ENCODE peak calls at places on chromosomes 13 and 19, in five cellular contexts. C is breast epithelium, Q is Peyer's patch, M is uterus, X is fibroblast of lung. D is an unnamed sample.

GRCh38 chr19:33771308-33772101 is 25.2 kb upstream of the KCTD15 start:
- DNase-seq in C (peak; percentile 36), M (peak; percentile 47), X (peak; percentile 57), Q (peak; percentile 80), D (peak; percentile 77)

GRCh38 chr19:950352-951066 is 24.7 kb downstream of the ARID3A start:
- DNase-seq in Q (no peak), X (no peak), M (no peak), C (no peak), D (no peak)

GRCh38 chr19:45569619-45570421 is 14.8 kb downstream of the OPA3 start:
- DNase-seq in C (no peak), Q (peak; percentile 93), X (peak; percentile 38), M (no peak), D (peak; percentile 58)

GRCh38 chr13:112696869-112697465 is 7.1 kb downstream of the ATP11A start:
- DNase-seq in X (no peak), M (no peak), C (no peak), Q (peak; percentile 33), D (no peak)

GRCh38 chr13:37014609-37015008 is 14.0 kb downstream of the EXOSC8 start:
- DNase-seq in Q (no peak), M (no peak), C (no peak), X (peak; percentile 53), D (no peak)

GRCh38 chr13:44259045-44260042 is 114.3 kb upstream of the SERP2 start:
- DNase-seq in Q (peak; percentile 81), C (no peak), X (peak; percentile 45), M (no peak), D (no peak)

GRCh38 chr13:37954191-37954590 is 84.6 kb upstream of the TRPC4 start:
- DNase-seq in C (no peak), M (no peak), X (no peak), Q (no peak), D (no peak)

GRCh38 chr13:40550130-40550529 is 116.3 kb downstream of the FOXO1 start:
- DNase-seq in M (no peak), Q (no peak), X (peak; percentile 58), C (no peak), D (no peak)

GRCh38 chr13:75398072-75398471 is 83.9 kb downstream of the TBC1D4 start:
- DNase-seq in X (no peak), C (no peak), M (no peak), Q (no peak), D (no peak)

GRCh38 chr13:28136916-28137315 is 1.4 kb upstream of the PAN3 start:
- DNase-seq in C (no peak), X (peak; percentile 9), Q (no peak), M (no peak), D (no peak)
- H3K4me3 ChIP-seq in C (no peak overlapping the region), X (peak overlapping the region; percentile 74), Q (no peak overlapping the region), M (peak overlapping the region; percentile 97), D (peak overlapping the region; percentile 98)

DNA sequence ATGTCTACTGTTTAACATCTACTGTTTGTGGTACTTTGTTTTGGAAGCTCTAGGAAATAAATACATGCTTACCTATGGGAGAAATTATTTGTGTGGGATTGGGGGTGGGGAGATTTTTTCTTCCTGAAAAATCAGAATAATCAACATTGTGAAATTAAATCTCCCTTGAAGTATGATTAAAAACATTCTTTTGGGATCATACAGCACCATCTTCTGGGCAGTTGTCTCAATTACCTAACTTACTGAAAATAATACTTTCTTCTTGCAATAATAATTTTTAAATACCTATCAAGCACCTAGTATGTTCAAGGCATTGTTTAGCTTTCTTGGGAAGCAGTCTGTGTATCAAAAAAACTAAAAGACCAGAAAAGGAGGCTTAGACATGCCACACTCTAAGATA is 576.5 kb upstream of the ARGLU1 start:
- DNase-seq in M (no peak), X (peak; percentile 55), C (no peak), Q (no peak), D (no peak)
- H3K27ac ChIP-seq in M (no peak overlapping the region), X (no peak overlapping the region), C (no peak overlapping the region), Q (no peak overlapping the region), D (no peak overlapping the region)

DNA sequence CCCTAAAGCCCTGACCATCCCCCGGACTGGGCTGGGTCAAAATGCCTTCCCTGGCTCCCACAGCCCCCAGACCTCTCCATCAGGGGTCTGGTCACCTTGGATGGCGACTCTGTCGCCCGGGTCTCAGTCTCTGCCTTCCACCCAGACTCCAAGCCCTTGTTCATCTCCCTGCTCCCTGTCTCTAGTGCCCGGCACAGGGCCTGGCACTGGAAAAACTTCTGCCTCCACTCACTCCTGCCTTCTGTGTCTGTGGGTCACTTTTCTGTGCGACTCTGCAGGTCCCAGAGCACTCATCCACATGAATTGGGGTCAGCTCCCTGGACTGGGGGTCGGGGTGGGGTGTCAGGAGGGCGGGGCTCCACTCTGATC is 1.1 kb downstream of the ZNF787 start:
- DNase-seq in M (no peak), C (no peak), Q (no peak), X (no peak), D (no peak)
- H3K4me1 ChIP-seq in M (peaks cover 12% of the 10 kb centered on the region), C (no peaks in the 10 kb centered on the region), Q (peaks cover 14% of the 10 kb centered on the region), X (peaks cover 15% of the 10 kb centered on the region), D (peaks cover 10% of the 10 kb centered on the region)

DNA sequence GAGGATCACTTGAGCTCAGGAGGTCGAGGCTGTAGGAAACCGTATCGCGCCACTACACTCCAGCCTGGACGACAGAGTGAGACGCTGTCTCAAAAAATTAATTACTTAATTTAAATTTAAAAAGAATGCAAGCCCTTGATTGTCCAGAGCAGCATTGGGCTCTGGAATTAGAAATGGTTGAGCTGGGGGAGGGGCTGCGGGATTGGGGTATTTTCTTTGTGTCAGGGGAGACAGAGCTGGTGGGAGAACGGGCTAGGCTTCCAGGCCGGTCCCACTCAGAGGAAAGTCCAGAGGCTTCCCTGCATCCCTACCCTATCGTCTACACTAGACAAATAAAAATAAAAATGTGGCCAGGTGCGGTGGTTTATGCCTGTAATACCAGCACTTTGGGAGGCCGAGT is 2.2 kb upstream of the RAB3A start:
- DNase-seq in C (no peak), M (no peak), Q (no peak), X (no peak), D (no peak)
- H3K4me3 ChIP-seq in C (no peak overlapping the region), M (no peak overlapping the region), Q (no peak overlapping the region), X (no peak overlapping the region), D (no peak overlapping the region)

DNA sequence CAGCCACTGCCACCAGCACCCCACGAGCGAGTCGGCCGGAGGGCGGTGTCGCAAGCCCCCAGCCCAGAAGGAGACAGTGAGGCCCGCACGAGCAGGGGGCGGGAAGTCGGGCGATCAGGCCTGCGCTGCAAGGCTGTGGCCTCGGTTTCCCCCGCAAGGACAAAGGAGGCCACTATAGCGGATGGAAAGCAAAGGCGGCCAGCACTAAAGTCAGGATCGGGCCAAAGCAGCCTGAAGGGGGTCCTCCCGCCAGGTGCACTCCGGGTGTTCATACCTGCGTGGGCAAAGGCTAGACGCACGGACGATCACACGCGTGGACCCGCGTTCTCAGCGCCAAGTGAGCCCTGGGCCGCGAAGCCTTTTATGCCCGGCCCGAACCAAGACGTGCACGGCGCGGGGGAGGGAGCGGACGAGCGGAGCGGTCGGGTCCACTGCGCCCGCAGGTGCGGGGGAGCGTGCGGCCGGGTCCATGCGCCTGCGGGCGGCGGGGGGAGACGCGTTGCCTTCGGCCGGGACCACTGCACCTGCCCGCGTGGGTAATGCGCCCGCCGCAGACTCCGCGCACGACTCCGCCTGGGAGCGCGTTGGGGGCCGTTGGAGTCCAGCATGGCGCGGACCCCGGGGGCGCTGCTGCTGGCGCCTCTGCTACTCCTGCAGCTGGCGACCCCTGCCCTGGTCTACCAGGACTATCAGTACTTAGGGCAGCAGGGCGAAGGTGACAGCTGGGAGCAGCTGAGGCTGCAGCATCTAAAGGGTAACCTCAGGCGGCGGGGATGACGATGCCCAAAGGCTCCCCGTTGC is at the start of the genes PRDX2 and THSD8:
- DNase-seq in X (peak; percentile 68), M (peak; percentile 80), Q (peak; percentile 91), C (no peak), D (peak; percentile 90)
- H3K27ac ChIP-seq in X (peak within 1 kb of the TSS; percentile 52), M (peak within 1 kb of the TSS; percentile 56), Q (peak within 1 kb of the TSS; percentile 73), C (peak within 1 kb of the TSS; percentile 74), D (peak within 1 kb of the TSS; percentile 87)

D was measured in A673.